ENCODE peak calls at places on chromosomes 4 and X, in four cellular contexts. N, T, L and J are unnamed samples.

GRCh38 chr4:121822796-121823504 is 733 bp downstream of the CCNA2 start:
- DNase-seq in L (peak; percentile 58), N (peak; percentile 64), T (no peak), J (peak; percentile 54)

GRCh38 chr4:8384397-8385060 is 56.0 kb downstream of the ACOX3 start:
- DNase-seq in L (no peak), N (no peak), T (no peak), J (no peak)

GRCh38 chr4:108118505-108118904 is 50.2 kb downstream of the LEF1 start:
- DNase-seq in L (peak; percentile 26), T (peak; percentile 66), N (peak; percentile 43), J (no peak)

GRCh38 chr4:10688022-10688421 is 3.5 kb upstream of the CLNK start:
- DNase-seq in L (no peak), T (peak; percentile 78), N (no peak), J (no peak)

GRCh38 chr4:10032625-10033024 is 11.3 kb upstream of the SLC2A9 start:
- DNase-seq in T (no peak), N (peak; percentile 73), L (no peak), J (no peak)

GRCh38 chr4:84803720-84804119 is 162.8 kb downstream of the WDFY3 start:
- DNase-seq in T (no peak), L (no peak), N (no peak), J (no peak)

GRCh38 chrX:18654873-18655836 is 16.8 kb downstream of the RS1 start:
- DNase-seq in N (peak; percentile 28), L (no peak), T (no peak), J (no peak)

GRCh38 chrX:78064152-78064551 is 39.9 kb upstream of the PGK1 start:
- DNase-seq in N (no peak), L (no peak), T (no peak), J (no peak)

GRCh38 chr4:147786031-147786430 is 54.1 kb downstream of the ARHGAP10 start:
- DNase-seq in N (no peak), L (no peak), T (no peak), J (no peak)

DNA sequence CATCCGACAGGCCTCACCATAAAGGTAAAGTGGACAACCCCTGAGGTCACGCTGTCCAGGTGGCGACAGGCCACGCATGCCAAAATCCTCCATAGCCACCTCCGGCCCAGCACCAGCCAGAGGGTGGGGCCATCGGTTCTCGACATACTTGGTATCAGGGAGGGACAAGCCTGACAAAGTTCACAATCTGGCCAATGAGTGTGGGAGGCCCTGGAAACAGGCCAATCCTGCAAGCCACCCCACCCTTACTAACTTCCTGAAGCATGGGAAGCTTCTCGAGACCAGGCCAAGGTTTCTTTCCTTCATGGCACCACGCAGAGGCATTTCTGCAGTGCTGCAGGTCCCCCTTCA is 73.8 kb downstream of the MTMR1 start:
- DNase-seq in T (no peak), N (no peak), L (peak; percentile 63), J (no peak)
- TF ChIP-seq FOXK2 in T (no peak), N (no peak), L (no peak), J (no peak)

GRCh38 chr4:36677122-36677521 is 395.7 kb downstream of the DTHD1 start:
- DNase-seq in T (no peak), N (no peak), L (no peak), J (no peak)
- TF ChIP-seq FOXK2 in T (no peak), N (no peak), L (no peak), J (no peak)

GRCh38 chr4:13919021-13919441 is 291.5 kb upstream of the BOD1L1 start:
- DNase-seq in L (no peak), T (no peak), N (no peak), J (no peak)

GRCh38 chr4:13920901-13921300 is 293.4 kb upstream of the BOD1L1 start:
- DNase-seq in T (no peak), L (no peak), N (peak; percentile 16), J (no peak)

GRCh38 chr4:13920111-13920875 is 292.8 kb upstream of the BOD1L1 start:
- DNase-seq in T (no peak), L (no peak), N (no peak), J (no peak)

GRCh38 chr4:13917010-13917409 is 289.5 kb upstream of the BOD1L1 start:
- DNase-seq in L (no peak), T (no peak), N (no peak), J (no peak)

GRCh38 chr4:13918110-13918509 is 290.6 kb upstream of the BOD1L1 start:
- DNase-seq in L (no peak), T (no peak), N (peak; percentile 9), J (no peak)
- TF ChIP-seq FOXK2 in L (no peak), T (no peak), N (no peak), J (no peak)

GRCh38 chr4:6909970-6910339 is 329 bp downstream of the TBC1D14 start:
- DNase-seq in T (no peak), N (no peak), L (no peak), J (no peak)
- TF ChIP-seq FOXK2 in T (no peak), N (no peak), L (no peak), J (no peak)

GRCh38 chr4:48748949-48749596 is 31.0 kb downstream of the FRYL start:
- DNase-seq in N (no peak), L (no peak), T (no peak), J (no peak)
- TF ChIP-seq FOXK2 in N (no peak), L (no peak), T (no peak), J (no peak)

DNA sequence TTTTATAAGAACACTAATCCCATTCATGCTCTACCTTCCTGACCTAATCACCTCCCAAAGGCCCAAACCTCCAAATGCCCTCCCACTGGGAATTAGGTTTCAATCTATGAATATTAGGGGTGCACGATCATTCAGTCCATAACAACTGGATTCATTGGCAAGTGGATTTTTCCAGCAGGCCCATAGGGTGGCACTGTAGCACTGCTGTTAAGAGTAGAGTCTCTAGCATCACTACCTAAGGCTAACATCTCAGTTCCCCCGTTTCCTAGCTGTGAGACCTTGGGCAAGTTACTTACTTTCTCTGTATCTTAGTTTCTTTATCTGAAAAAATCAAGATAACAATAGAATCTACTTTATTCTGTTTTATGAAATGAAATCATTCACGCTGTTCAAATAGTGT is 315.8 kb downstream of the STIM2 start:
- DNase-seq in L (no peak), T (no peak), N (peak; percentile 14), J (peak; percentile 7)
- TF ChIP-seq FOXK2 in L (no peak), T (no peak), N (no peak), J (no peak)